ENCODE peak calls at places on chromosomes 4 and X, in ten cellular contexts. One of them, this sample, is unnamed.

GRCh38 chr4:2795558-2796260 is 2.8 kb downstream of the SH3BP2 start:
- DNase-seq in spleen: peak
- DNase-seq in K562: no peak
- DNase-seq in CD8-positive, alpha-beta T cell: no peak
- DNase-seq in IMR-90: no peak
- DNase-seq in PC-9: no peak
- DNase-seq in upper lobe of left lung: peak
- DNase-seq in epithelial cell of esophagus: no peak
- DNase-seq in adrenal gland: peak
- DNase-seq in stomach: peak
- DNase-seq in this sample: no peak

GRCh38 chrX:24377911-24378468 is 17.6 kb downstream of the SUPT20HL1 start:
- DNase-seq in spleen: no peak
- DNase-seq in K562: no peak
- DNase-seq in CD8-positive, alpha-beta T cell: no peak
- DNase-seq in IMR-90: no peak
- DNase-seq in PC-9: no peak
- DNase-seq in upper lobe of left lung: no peak
- DNase-seq in epithelial cell of esophagus: no peak
- DNase-seq in adrenal gland: no peak
- DNase-seq in stomach: no peak
- DNase-seq in this sample: no peak

GRCh38 chrX:17930850-17931249 is 69.8 kb upstream of the RAI2 start:
- DNase-seq in spleen: no peak
- DNase-seq in K562: no peak
- DNase-seq in CD8-positive, alpha-beta T cell: no peak
- DNase-seq in IMR-90: no peak
- DNase-seq in PC-9: no peak
- DNase-seq in upper lobe of left lung: no peak
- DNase-seq in epithelial cell of esophagus: no peak
- DNase-seq in adrenal gland: no peak
- DNase-seq in stomach: no peak
- DNase-seq in this sample: no peak

GRCh38 chr4:12844111-12844510 is 640.0 kb downstream of the RAB28 start:
- DNase-seq in spleen: no peak
- DNase-seq in K562: no peak
- DNase-seq in CD8-positive, alpha-beta T cell: no peak
- DNase-seq in IMR-90: no peak
- DNase-seq in PC-9: no peak
- DNase-seq in upper lobe of left lung: no peak
- DNase-seq in epithelial cell of esophagus: peak
- DNase-seq in adrenal gland: no peak
- DNase-seq in stomach: no peak
- DNase-seq in this sample: no peak

GRCh38 chr4:152398060-152398459 is 137.8 kb downstream of the FBXW7 start:
- DNase-seq in spleen: no peak
- DNase-seq in K562: no peak
- DNase-seq in CD8-positive, alpha-beta T cell: no peak
- DNase-seq in IMR-90: peak
- DNase-seq in PC-9: no peak
- DNase-seq in upper lobe of left lung: no peak
- DNase-seq in epithelial cell of esophagus: peak
- DNase-seq in adrenal gland: no peak
- DNase-seq in stomach: no peak
- DNase-seq in this sample: no peak

GRCh38 chrX:124555036-124555595 is 208.8 kb downstream of the SH2D1A start:
- DNase-seq in spleen: no peak
- DNase-seq in K562: no peak
- DNase-seq in CD8-positive, alpha-beta T cell: no peak
- DNase-seq in IMR-90: peak
- DNase-seq in PC-9: peak
- DNase-seq in upper lobe of left lung: no peak
- DNase-seq in epithelial cell of esophagus: peak
- DNase-seq in adrenal gland: no peak
- DNase-seq in stomach: no peak
- DNase-seq in this sample: no peak

GRCh38 chr4:740011-740410 is 34.4 kb downstream of the PCGF3 start:
- DNase-seq in spleen: no peak
- DNase-seq in K562: no peak
- DNase-seq in CD8-positive, alpha-beta T cell: no peak
- DNase-seq in IMR-90: no peak
- DNase-seq in PC-9: no peak
- DNase-seq in upper lobe of left lung: peak
- DNase-seq in epithelial cell of esophagus: no peak
- DNase-seq in adrenal gland: no peak
- DNase-seq in stomach: no peak
- DNase-seq in this sample: no peak

GRCh38 chr4:125796138-125796537 is 481.4 kb downstream of the FAT4 start:
- DNase-seq in spleen: no peak
- DNase-seq in K562: no peak
- DNase-seq in CD8-positive, alpha-beta T cell: no peak
- DNase-seq in IMR-90: no peak
- DNase-seq in PC-9: no peak
- DNase-seq in upper lobe of left lung: no peak
- DNase-seq in epithelial cell of esophagus: no peak
- DNase-seq in adrenal gland: no peak
- DNase-seq in stomach: no peak
- DNase-seq in this sample: no peak

GRCh38 chr4:172125438-172125837 is 312.2 kb downstream of the GALNTL6 start:
- DNase-seq in spleen: no peak
- DNase-seq in K562: no peak
- DNase-seq in CD8-positive, alpha-beta T cell: no peak
- DNase-seq in IMR-90: no peak
- DNase-seq in PC-9: no peak
- DNase-seq in upper lobe of left lung: no peak
- DNase-seq in epithelial cell of esophagus: no peak
- DNase-seq in adrenal gland: no peak
- DNase-seq in stomach: no peak
- DNase-seq in this sample: no peak

GRCh38 chr4:185840201-185840600 is 28.2 kb upstream of the SORBS2 start:
- DNase-seq in spleen: no peak
- DNase-seq in K562: no peak
- DNase-seq in CD8-positive, alpha-beta T cell: no peak
- DNase-seq in IMR-90: peak
- DNase-seq in PC-9: peak
- DNase-seq in upper lobe of left lung: no peak
- DNase-seq in epithelial cell of esophagus: no peak
- DNase-seq in adrenal gland: no peak
- DNase-seq in stomach: no peak
- DNase-seq in this sample: no peak

GRCh38 chrX:74179936-74180454 is 124.0 kb upstream of the ZCCHC13 start:
- DNase-seq in spleen: no peak
- DNase-seq in K562: no peak
- DNase-seq in CD8-positive, alpha-beta T cell: no peak
- DNase-seq in IMR-90: no peak
- DNase-seq in PC-9: no peak
- DNase-seq in upper lobe of left lung: no peak
- DNase-seq in epithelial cell of esophagus: no peak
- DNase-seq in adrenal gland: no peak
- DNase-seq in stomach: no peak
- DNase-seq in this sample: no peak

GRCh38 chr4:149531861-149532260 is 283.8 kb downstream of the IQCM start:
- DNase-seq in spleen: no peak
- DNase-seq in K562: no peak
- DNase-seq in CD8-positive, alpha-beta T cell: no peak
- DNase-seq in IMR-90: peak
- DNase-seq in PC-9: no peak
- DNase-seq in upper lobe of left lung: no peak
- DNase-seq in epithelial cell of esophagus: peak
- DNase-seq in adrenal gland: no peak
- DNase-seq in stomach: no peak
- DNase-seq in this sample: no peak

GRCh38 chr4:23333556-23333945 is 556.3 kb downstream of the PPARGC1A start:
- DNase-seq in spleen: no peak
- DNase-seq in K562: no peak
- DNase-seq in CD8-positive, alpha-beta T cell: no peak
- DNase-seq in IMR-90: peak
- DNase-seq in PC-9: peak
- DNase-seq in upper lobe of left lung: no peak
- DNase-seq in epithelial cell of esophagus: peak
- DNase-seq in adrenal gland: no peak
- DNase-seq in stomach: no peak
- DNase-seq in this sample: no peak

GRCh38 chr4:57131849-57132745 is 21.9 kb upstream of the IGFBP7 start:
- DNase-seq in spleen: no peak
- DNase-seq in K562: no peak
- DNase-seq in CD8-positive, alpha-beta T cell: no peak
- DNase-seq in IMR-90: peak
- DNase-seq in PC-9: no peak
- DNase-seq in upper lobe of left lung: no peak
- DNase-seq in epithelial cell of esophagus: peak
- DNase-seq in adrenal gland: no peak
- DNase-seq in stomach: no peak
- DNase-seq in this sample: no peak

DNA sequence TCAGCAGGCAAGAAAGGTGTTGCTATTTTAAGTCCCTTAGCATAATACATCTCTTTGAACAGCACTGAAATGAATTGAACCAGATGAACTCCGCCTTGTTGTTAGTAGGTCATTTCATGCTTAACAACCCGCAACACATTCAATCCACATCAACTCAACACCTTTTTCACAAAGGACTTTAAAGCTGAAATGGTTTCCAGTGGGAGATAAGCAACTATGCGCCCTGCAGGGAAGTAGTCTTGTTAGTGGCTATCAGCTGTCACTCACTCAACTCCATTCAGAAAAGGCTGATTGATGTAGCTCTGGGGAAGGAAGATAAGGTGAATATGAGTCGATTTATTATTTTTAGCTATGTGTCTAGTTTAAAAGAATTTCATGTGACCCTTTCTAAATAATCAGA is 46.0 kb downstream of the ATP8A1 start:
- DNase-seq in spleen: no peak
- DNase-seq in K562: no peak
- DNase-seq in CD8-positive, alpha-beta T cell: no peak
- DNase-seq in IMR-90: no peak
- DNase-seq in PC-9: no peak
- DNase-seq in upper lobe of left lung: no peak
- DNase-seq in epithelial cell of esophagus: no peak
- DNase-seq in adrenal gland: no peak
- DNase-seq in stomach: no peak
- DNase-seq in this sample: no peak
- H3K4me3 ChIP-seq in spleen: no peak
- H3K4me3 ChIP-seq in K562: no peak
- H3K4me3 ChIP-seq in CD8-positive, alpha-beta T cell: no peak
- H3K4me3 ChIP-seq in IMR-90: no peak
- H3K4me3 ChIP-seq in PC-9: no peak
- H3K4me3 ChIP-seq in upper lobe of left lung: no peak
- H3K4me3 ChIP-seq in epithelial cell of esophagus: no peak
- H3K4me3 ChIP-seq in adrenal gland: no peak
- H3K4me3 ChIP-seq in stomach: no peak
- H3K4me3 ChIP-seq in this sample: no peak

GRCh38 chr4:4541040-4541631 is 712 bp downstream of the STX18 start:
- DNase-seq in spleen: no peak
- DNase-seq in K562: peak
- DNase-seq in CD8-positive, alpha-beta T cell: no peak
- DNase-seq in IMR-90: peak
- DNase-seq in PC-9: peak
- DNase-seq in upper lobe of left lung: no peak
- DNase-seq in epithelial cell of esophagus: peak
- DNase-seq in adrenal gland: peak
- DNase-seq in stomach: peak
- DNase-seq in this sample: no peak

GRCh38 chr4:4542824-4543485 is 1.1 kb upstream of the STX18 start:
- DNase-seq in spleen: no peak
- DNase-seq in K562: no peak
- DNase-seq in CD8-positive, alpha-beta T cell: no peak
- DNase-seq in IMR-90: no peak
- DNase-seq in PC-9: no peak
- DNase-seq in upper lobe of left lung: no peak
- DNase-seq in epithelial cell of esophagus: peak
- DNase-seq in adrenal gland: no peak
- DNase-seq in stomach: no peak
- DNase-seq in this sample: no peak

GRCh38 chr4:4541661-4542570 is at the start of gene STX18:
- DNase-seq in spleen: peak
- DNase-seq in K562: peak
- DNase-seq in CD8-positive, alpha-beta T cell: peak
- DNase-seq in IMR-90: peak
- DNase-seq in PC-9: peak
- DNase-seq in upper lobe of left lung: peak
- DNase-seq in epithelial cell of esophagus: peak
- DNase-seq in adrenal gland: peak
- DNase-seq in stomach: peak
- DNase-seq in this sample: peak
- TF ChIP-seq CTCF in spleen: peak
- TF ChIP-seq CTCF in K562: no peak
- TF ChIP-seq CTCF in CD8-positive, alpha-beta T cell: no peak
- TF ChIP-seq CTCF in IMR-90: no peak
- TF ChIP-seq CTCF in PC-9: no peak
- TF ChIP-seq CTCF in upper lobe of left lung: peak
- TF ChIP-seq CTCF in epithelial cell of esophagus: no peak
- TF ChIP-seq CTCF in adrenal gland: no peak
- TF ChIP-seq CTCF in stomach: peak
- TF ChIP-seq CTCF in this sample: no peak

DNA sequence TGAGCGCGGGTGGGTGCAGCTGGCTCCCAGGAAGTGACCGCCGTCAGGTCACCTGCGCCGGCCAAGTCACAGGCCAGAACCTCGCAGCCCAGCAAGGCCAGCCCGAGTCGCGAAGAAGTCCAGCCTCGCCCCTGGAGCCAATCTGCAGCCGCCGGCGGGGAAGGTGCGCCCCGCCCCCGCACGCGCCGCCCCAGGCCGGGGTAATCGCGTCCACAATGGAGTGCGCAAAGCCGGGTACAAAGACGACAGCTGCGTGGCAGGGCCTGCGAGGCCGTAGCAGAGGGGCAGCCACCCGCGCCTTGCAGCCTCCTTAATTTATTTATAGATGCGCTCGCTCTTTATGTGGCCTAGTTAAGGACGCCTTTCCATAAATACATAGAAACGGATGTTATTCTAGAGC is 139.4 kb upstream of the CPEB2 start:
- DNase-seq in spleen: no peak
- DNase-seq in K562: peak
- DNase-seq in CD8-positive, alpha-beta T cell: no peak
- DNase-seq in IMR-90: no peak
- DNase-seq in PC-9: no peak
- DNase-seq in upper lobe of left lung: peak
- DNase-seq in epithelial cell of esophagus: no peak
- DNase-seq in adrenal gland: no peak
- DNase-seq in stomach: peak
- DNase-seq in this sample: no peak
- H3K4me3 ChIP-seq in spleen: no peak
- H3K4me3 ChIP-seq in K562: no peak
- H3K4me3 ChIP-seq in CD8-positive, alpha-beta T cell: no peak
- H3K4me3 ChIP-seq in IMR-90: no peak
- H3K4me3 ChIP-seq in PC-9: no peak
- H3K4me3 ChIP-seq in upper lobe of left lung: no peak
- H3K4me3 ChIP-seq in epithelial cell of esophagus: no peak
- H3K4me3 ChIP-seq in adrenal gland: no peak
- H3K4me3 ChIP-seq in stomach: no peak
- H3K4me3 ChIP-seq in this sample: no peak

DNA sequence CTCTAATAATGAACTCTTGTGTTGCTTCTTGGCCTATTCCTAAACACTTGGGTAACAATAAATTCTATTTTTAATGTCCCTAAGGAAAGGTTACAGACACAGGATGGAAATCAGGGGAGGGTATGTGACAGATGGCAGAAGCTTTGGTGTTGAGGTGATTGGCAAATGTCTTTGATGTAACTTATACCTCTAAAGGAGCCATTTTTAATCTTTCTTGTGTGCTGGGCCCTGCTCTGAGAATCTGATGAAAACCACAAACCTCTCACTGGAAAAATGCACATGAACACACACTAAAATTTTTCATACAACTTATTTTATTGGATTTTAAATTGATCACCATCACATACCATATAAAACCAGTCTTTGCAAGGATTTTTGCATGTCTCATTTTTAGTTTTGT is 17.7 kb downstream of the FRYL start:
- DNase-seq in spleen: no peak
- DNase-seq in K562: no peak
- DNase-seq in CD8-positive, alpha-beta T cell: no peak
- DNase-seq in IMR-90: no peak
- DNase-seq in PC-9: no peak
- DNase-seq in upper lobe of left lung: no peak
- DNase-seq in epithelial cell of esophagus: no peak
- DNase-seq in adrenal gland: no peak
- DNase-seq in stomach: no peak
- DNase-seq in this sample: no peak
- TF ChIP-seq CTCF in spleen: no peak
- TF ChIP-seq CTCF in K562: no peak
- TF ChIP-seq CTCF in CD8-positive, alpha-beta T cell: no peak
- TF ChIP-seq CTCF in IMR-90: no peak
- TF ChIP-seq CTCF in PC-9: no peak
- TF ChIP-seq CTCF in upper lobe of left lung: no peak
- TF ChIP-seq CTCF in epithelial cell of esophagus: no peak
- TF ChIP-seq CTCF in adrenal gland: no peak
- TF ChIP-seq CTCF in stomach: no peak
- TF ChIP-seq CTCF in this sample: no peak